ENCODE peak calls at places on chromosomes 3 and 15, in nine cellular contexts. B is mammary epithelial cell; C is AG08396; M is stimulated activated CD4-positive, alpha-beta T cell treated with anti-CD3 and anti-CD28 coated beads, Interleukin-1b, Interleukin-23, amount 100 ng/mL, for 1 hour; V is effector CD4-positive, alpha-beta T cell; S is AG09319; T is left colon; K is cardiac muscle cell; R is stimulated activated CD8-positive, alpha-beta memory T cell treated with anti-CD3 and anti-CD28 coated beads, Interleukin-12 subunit alpha, Interleukin-12 subunit beta, amount 100 ng/mL, for 4 hours. Y is an unnamed sample.

GRCh38 chr3:30232142-30232541 is 374.3 kb upstream of the TGFBR2 start:
- DNase-seq in R (no peak), M (no peak), S (no peak), B (no peak), T (no peak), C (peak; percentile 44), K (peak; percentile 93), V (no peak), Y (no peak)

GRCh38 chr15:93056836-93057235 is 32.2 kb downstream of the RGMA start:
- DNase-seq in K (no peak), V (no peak), M (no peak), S (no peak), B (no peak), C (no peak), T (no peak), R (no peak), Y (no peak)

GRCh38 chr15:80547264-80547663 is 143.1 kb downstream of the ARNT2 start:
- DNase-seq in R (no peak), T (no peak), M (no peak), V (no peak), B (no peak), S (no peak), K (no peak), C (no peak), Y (no peak)

GRCh38 chr15:27903405-27903804 is 195.7 kb downstream of the OCA2 start:
- DNase-seq in M (no peak), C (no peak), K (no peak), S (no peak), V (no peak), R (no peak), T (no peak), B (no peak), Y (no peak)

GRCh38 chr3:66629431-66630368 is 128.9 kb upstream of the LRIG1 start:
- DNase-seq in V (no peak), B (no peak), R (no peak), K (peak; percentile 5), M (no peak), C (no peak), T (no peak), S (no peak), Y (no peak)

GRCh38 chr3:98325055-98325454 is 28.6 kb upstream of the OR5K4 start:
- DNase-seq in R (no peak), M (no peak), B (no peak), T (peak; percentile 8), C (no peak), K (no peak), S (no peak), V (no peak), Y (no peak)

GRCh38 chr3:177878192-177878591 is 658.0 kb upstream of the KCNMB2 start:
- DNase-seq in C (no peak), V (no peak), S (no peak), B (no peak), T (no peak), R (no peak), M (no peak), K (peak; percentile 12), Y (no peak)

GRCh38 chr15:52559583-52559982 is 9.2 kb downstream of the ARPP19 start:
- DNase-seq in K (peak; percentile 46), S (no peak), B (peak; percentile 47), R (no peak), T (no peak), M (no peak), C (peak; percentile 18), V (no peak), Y (no peak)

GRCh38 chr3:52313774-52314188 is 2.3 kb upstream of the DNAH1 start:
- DNase-seq in K (peak; percentile 30), V (no peak), C (peak; percentile 45), R (no peak), B (peak; percentile 55), M (no peak), T (no peak), S (no peak), Y (no peak)

GRCh38 chr15:66673410-66674322 is 28.4 kb upstream of the SMAD6 start:
- DNase-seq in K (peak; percentile 77), C (no peak), M (no peak), S (no peak), T (peak; percentile 91), V (no peak), B (no peak), R (no peak), Y (peak; percentile 10)

GRCh38 chr3:100089802-100090668 is 24.3 kb downstream of the FILIP1L start:
- DNase-seq in C (peak; percentile 39), M (no peak), K (peak; percentile 76), S (no peak), R (no peak), B (peak; percentile 39), V (no peak), T (no peak), Y (no peak)

GRCh38 chr3:178320481-178321352 is 215.5 kb upstream of the KCNMB2 start:
- DNase-seq in C (peak; percentile 56), K (peak; percentile 68), S (peak; percentile 8), B (peak; percentile 45), T (peak; percentile 8), V (no peak), M (no peak), R (no peak), Y (no peak)